ENCODE peak calls at places on chromosome X, in eight cellular contexts. Q is effector memory CD8-positive, alpha-beta T cell; U is NCI-H1417; P is adipocyte; B is sciatic nerve; V is Caki2; O is ureter; Y is stimulated activated CD4-positive, alpha-beta T cell treated with anti-CD3 and anti-CD28 coated beads, Interleukin-4, amount 100 ng/mL, for 4 hours. G is an unnamed sample.

GRCh38 chrX:68693481-68694410 is 46.3 kb downstream of the STARD8 start:
- DNase-seq in Q (no peak), U (no peak), P (peak; percentile 75), B (peak; percentile 86), V (peak; percentile 10), O (peak; percentile 62), Y (no peak), G (peak; percentile 46)

GRCh38 chrX:45628041-45628440 is 427.4 kb upstream of the DIPK2B start:
- DNase-seq in Q (no peak), U (no peak), P (peak; percentile 10), B (no peak), V (no peak), O (no peak), Y (no peak), G (no peak)

GRCh38 chrX:142998447-142999208 is 27.1 kb upstream of the SPANXN4 start:
- DNase-seq in Q (no peak), U (no peak), P (no peak), B (no peak), V (no peak), O (no peak), Y (no peak), G (no peak)

GRCh38 chrX:97743014-97743413 is 859.3 kb downstream of the RPA4 start:
- DNase-seq in Q (no peak), U (no peak), P (no peak), B (no peak), V (no peak), O (no peak), Y (no peak), G (no peak)

GRCh38 chrX:136189222-136189621 is 41.9 kb downstream of the FHL1 start:
- DNase-seq in Q (no peak), U (no peak), P (no peak), B (no peak), V (no peak), O (no peak), Y (no peak), G (no peak)

GRCh38 chrX:38409289-38409688 is 56.9 kb downstream of the OTC start:
- DNase-seq in Q (no peak), U (no peak), P (no peak), B (no peak), V (no peak), O (no peak), Y (no peak), G (no peak)

GRCh38 chrX:131735127-131735526 is 191.3 kb downstream of the OR13H1 start:
- DNase-seq in Q (no peak), U (no peak), P (no peak), B (no peak), V (no peak), O (no peak), Y (no peak), G (no peak)

GRCh38 chrX:119374736-119375135 is 24.4 kb upstream of the SLC25A43 start:
- DNase-seq in Q (no peak), U (no peak), P (peak; percentile 6), B (no peak), V (no peak), O (no peak), Y (no peak), G (no peak)

GRCh38 chrX:1385824-1386223 is 6.1 kb downstream of the SLC25A6 start:
- DNase-seq in Q (no peak), U (no peak), P (no peak), B (no peak), V (no peak), O (no peak), Y (no peak), G (no peak)

GRCh38 chrX:12974217-12974796 is 603 bp upstream of the TMSB4X start:
- DNase-seq in Q (no peak), U (peak; percentile 80), P (peak; percentile 80), B (peak; percentile 74), V (no peak), O (peak; percentile 68), Y (peak; percentile 49), G (peak; percentile 79)

G was measured in NCI-H2227 treated with DMSO at 0.1 percent for 48 hours.